ENCODE peak calls at places on chromosomes 16 and 17, in seven cellular contexts. K, T, E, N, G, L and Q are unnamed samples.

GRCh38 chr16:56988161-56988947 is 1.0 kb upstream of the NLRC5 start:
- DNase-seq in N (no peak), K (peak), T (peak), G (no peak), L (no peak), E (no peak), Q (no peak)

GRCh38 chr16:5062051-5062450 is 3.7 kb downstream of the C16orf89 start:
- DNase-seq in L (no peak), N (no peak), K (no peak), E (peak), G (no peak), T (no peak), Q (no peak)

GRCh38 chr17:41322264-41322902 is 6.9 kb upstream of the KRTAP17-1 start:
- DNase-seq in E (no peak), L (peak), T (peak), K (peak), N (peak), G (no peak), Q (peak)

GRCh38 chr16:77998350-77999023 is 23.9 kb upstream of the CLEC3A start:
- DNase-seq in L (no peak), N (no peak), T (no peak), E (no peak), G (no peak), K (no peak), Q (no peak)

GRCh38 chr17:75799402-75799801 is 14.8 kb downstream of the UNK start:
- DNase-seq in L (no peak), G (no peak), N (no peak), E (peak), T (no peak), K (no peak), Q (no peak)

GRCh38 chr17:77191266-77191665 is 50.5 kb downstream of the SEC14L1 start:
- DNase-seq in E (no peak), K (no peak), G (no peak), T (no peak), L (no peak), N (no peak), Q (no peak)

GRCh38 chr16:6682142-6682811 is 650.4 kb upstream of the RBFOX1 start:
- DNase-seq in T (no peak), K (no peak), N (no peak), G (peak), L (peak), E (no peak), Q (no peak)

GRCh38 chr17:35373984-35374765 is 754 bp upstream of the SLFN11 start:
- DNase-seq in E (peak), T (peak), L (peak), K (peak), N (no peak), G (peak), Q (peak)

GRCh38 chr17:74742153-74742515 is 5.1 kb downstream of the RAB37 start:
- DNase-seq in L (no peak), G (no peak), E (peak), T (peak), K (no peak), N (no peak), Q (no peak)

GRCh38 chr17:2241823-2242222 is 61.8 kb downstream of the SMG6 start:
- DNase-seq in K (peak), L (no peak), G (no peak), T (peak), E (no peak), N (no peak), Q (peak)

GRCh38 chr17:18258356-18259038 is at the start of gene FLII:
- DNase-seq in G (no peak), K (peak), T (peak), E (peak), N (no peak), L (peak), Q (no peak)

GRCh38 chr17:27623578-27623977 is 7.4 kb upstream of the LGALS9 start:
- DNase-seq in E (peak), G (no peak), N (no peak), L (no peak), T (no peak), K (no peak), Q (no peak)

DNA sequence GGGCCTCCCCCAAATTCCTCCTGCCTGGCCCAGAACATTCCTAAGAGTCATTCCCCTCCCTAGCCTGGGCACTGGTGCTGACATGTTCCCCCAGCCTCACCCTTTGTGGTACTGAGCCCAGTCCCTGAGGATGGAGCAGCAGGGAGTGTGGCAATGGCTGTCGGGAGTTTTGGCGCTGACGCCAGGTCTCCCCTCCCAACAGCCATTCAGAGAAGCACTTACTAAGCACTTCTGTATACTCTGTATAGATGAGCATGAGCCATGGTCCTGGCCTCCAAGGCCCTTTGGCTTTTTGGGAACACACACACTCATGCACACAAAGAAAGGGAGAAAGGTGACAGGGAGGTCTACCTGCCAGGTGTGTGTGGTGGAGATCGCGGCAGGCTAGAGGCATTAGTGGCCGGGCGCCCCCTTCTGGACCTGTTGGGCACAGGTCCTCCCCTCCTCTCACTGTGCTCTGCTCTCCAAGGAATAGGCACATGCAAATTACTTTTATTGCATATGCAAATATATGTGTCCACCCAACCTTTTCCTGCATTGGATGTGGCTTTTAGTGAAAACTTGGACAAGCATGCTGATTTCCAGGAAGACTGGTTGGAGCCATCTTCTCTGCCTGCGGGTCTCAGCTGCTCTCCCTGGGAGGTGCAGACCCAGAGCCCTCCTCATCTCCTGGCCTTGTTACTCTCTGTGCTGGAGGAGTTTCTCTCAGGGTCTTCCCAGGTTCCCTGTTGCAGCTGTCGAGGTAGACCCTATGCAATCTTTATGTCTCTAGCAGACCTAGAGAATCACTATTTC is 17.4 kb upstream of the C17orf107 start:
- DNase-seq in L (peak), N (no peak), G (no peak), K (no peak), E (peak), T (peak), Q (peak)
- TF ChIP-seq CTCF in L (peak), N (peak), G (peak), K (peak), E (peak), T (peak), Q (peak)

GRCh38 chr16:30954993-30955392 is 2.6 kb upstream of the SETD1A start:
- DNase-seq in G (no peak), L (no peak), K (no peak), E (no peak), T (no peak), N (no peak), Q (no peak)

GRCh38 chr16:30961384-30961783 is 3.8 kb downstream of the SETD1A start:
- DNase-seq in E (no peak), L (no peak), G (no peak), K (no peak), N (no peak), T (no peak), Q (no peak)

GRCh38 chr16:30957456-30958163 is at the start of gene SETD1A:
- DNase-seq in K (peak), T (peak), E (peak), G (peak), L (peak), N (peak), Q (peak)

GRCh38 chr16:30956601-30957455 is 726 bp upstream of the SETD1A start:
- DNase-seq in G (peak), K (peak), T (peak), N (peak), L (peak), E (peak), Q (peak)

GRCh38 chr16:30958164-30959083 is 870 bp downstream of the SETD1A start:
- DNase-seq in T (peak), E (peak), N (no peak), K (peak), L (peak), G (peak), Q (peak)
- H3K4me3 ChIP-seq in T (peak), E (peak), N (peak), K (peak), L (peak), G (no peak), Q (peak)

DNA sequence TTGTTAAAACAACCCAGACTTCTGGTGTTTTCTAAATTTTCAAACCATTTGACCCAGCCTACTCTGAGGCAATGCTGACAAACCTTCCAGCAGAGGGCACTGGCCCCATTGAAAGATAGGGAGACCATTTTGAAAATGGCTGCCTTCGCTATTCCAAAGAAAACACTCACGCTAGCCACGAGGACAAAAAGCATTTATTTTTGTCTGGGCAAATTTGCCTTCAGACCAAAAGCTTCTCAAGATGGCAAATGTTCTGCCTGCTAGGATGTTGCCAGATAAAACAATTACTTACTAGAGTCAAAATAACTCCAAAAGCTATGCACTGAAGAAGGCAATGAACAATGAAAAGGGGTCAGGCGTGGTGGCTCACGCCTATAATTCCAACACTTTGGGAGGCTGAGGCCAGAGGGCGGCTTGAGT is 296.7 kb upstream of the IRX5 start:
- DNase-seq in G (no peak), N (no peak), L (peak), E (no peak), K (peak), T (no peak), Q (peak)
- TF ChIP-seq CTCF in G (peak), N (peak), L (peak), E (no peak), K (peak), T (peak), Q (peak)

DNA sequence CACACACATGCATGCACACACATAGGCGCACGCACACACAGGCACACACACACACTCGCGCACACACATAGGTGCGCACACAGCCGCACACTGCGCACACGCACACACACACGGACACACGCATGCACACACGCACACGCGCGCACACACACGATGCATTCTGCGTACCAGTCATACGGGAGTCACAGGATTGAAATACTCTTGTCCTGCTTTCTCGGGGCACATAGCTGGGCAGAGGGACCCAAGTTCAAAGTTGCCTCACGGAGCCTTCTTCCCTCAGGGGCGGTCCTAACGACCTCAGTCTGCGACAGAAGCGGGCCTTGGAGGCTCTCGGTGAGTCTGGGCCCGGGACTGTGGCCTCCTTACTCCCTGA is 56.0 kb downstream of the MRM1 start:
- DNase-seq in E (no peak), G (no peak), L (no peak), N (no peak), K (no peak), T (no peak), Q (no peak)
- H3K4me3 ChIP-seq in E (peak), G (no peak), L (peak), N (no peak), K (no peak), T (no peak), Q (peak)

GRCh38 chr17:7437369-7437863 is 1.9 kb upstream of the FGF11 start:
- DNase-seq in N (no peak), K (no peak), G (no peak), E (no peak), T (no peak), L (no peak), Q (no peak)

GRCh38 chr17:7438050-7438614 is 1.2 kb upstream of the FGF11 start:
- DNase-seq in E (peak), G (peak), T (no peak), N (no peak), L (peak), K (no peak), Q (no peak)

GRCh38 chr17:7438656-7439460 is 454 bp upstream of the FGF11 start:
- DNase-seq in K (no peak), N (no peak), G (no peak), T (no peak), E (no peak), L (no peak), Q (no peak)

GRCh38 chr17:7436556-7437368 is 1.5 kb downstream of the TMEM102 start:
- DNase-seq in K (peak), N (peak), T (peak), E (peak), L (peak), G (peak), Q (peak)

GRCh38 chr17:7435676-7436555 is 681 bp downstream of the TMEM102 start:
- DNase-seq in G (peak), N (no peak), L (peak), K (no peak), T (no peak), E (peak), Q (no peak)
- TF ChIP-seq CTCF in G (no peak), N (peak), L (no peak), K (no peak), T (peak), E (peak), Q (peak)

GRCh38 chr17:38430316-38430715 is 2.1 kb downstream of the ARHGAP23 start:
- DNase-seq in E (no peak), L (no peak), T (peak), N (no peak), G (no peak), K (peak), Q (no peak)
- H3K4me3 ChIP-seq in E (peak), L (no peak), T (no peak), N (no peak), G (no peak), K (peak), Q (peak)

GRCh38 chr17:16304832-16305231 is 48.4 kb downstream of the CENPV start:
- DNase-seq in N (no peak), L (peak), K (peak), G (no peak), T (peak), E (no peak), Q (no peak)
- TF ChIP-seq CTCF in N (peak), L (peak), K (peak), G (peak), T (peak), E (no peak), Q (peak)